ENCODE peak calls at places on chromosome 4, in six cellular contexts. G is WERI-Rb-1; X is psoas muscle; O is left ventricle myocardium inferior; V is CD8-positive, alpha-beta T cell; M is stomach. N is an unnamed sample.

GRCh38 chr4:87580057-87580456 is 28.3 kb upstream of the DSPP start:
- DNase-seq in G (no peak), X (no peak), O (no peak), V (no peak), M (no peak), N (no peak)

GRCh38 chr4:167111622-167112021 is 122.7 kb downstream of the SPOCK3 start:
- DNase-seq in G (no peak), X (no peak), O (no peak), V (no peak), M (no peak), N (no peak)

GRCh38 chr4:185589067-185589844 is 53.9 kb upstream of the PDLIM3 start:
- DNase-seq in G (no peak), X (no peak), O (no peak), V (no peak), M (no peak), N (no peak)

GRCh38 chr4:142363686-142364085 is 482.4 kb downstream of the INPP4B start:
- DNase-seq in G (no peak), X (no peak), O (no peak), V (no peak), M (no peak), N (no peak)

GRCh38 chr4:140186651-140187315 is 32.8 kb upstream of the MAML3 start:
- DNase-seq in G (no peak), X (no peak), O (no peak), V (no peak), M (peak), N (no peak)

GRCh38 chr4:182286936-182287335 is 43.7 kb downstream of the TENM3 start:
- DNase-seq in G (no peak), X (no peak), O (no peak), V (no peak), M (no peak), N (no peak)

GRCh38 chr4:98928131-98928504 is 815 bp downstream of the EIF4E start:
- DNase-seq in G (peak), X (peak), O (peak), V (peak), M (peak), N (peak)

GRCh38 chr4:10041036-10041435 is 19.7 kb upstream of the SLC2A9 start:
- DNase-seq in G (no peak), X (no peak), O (no peak), V (no peak), M (no peak), N (no peak)

GRCh38 chr4:150381671-150382427 is 200.1 kb upstream of the MAB21L2 start:
- DNase-seq in G (no peak), X (no peak), O (no peak), V (no peak), M (no peak), N (no peak)

GRCh38 chr4:141711211-141711610 is 74.8 kb downstream of the IL15 start:
- DNase-seq in G (no peak), X (no peak), O (no peak), V (no peak), M (no peak), N (no peak)

GRCh38 chr4:6999172-7000086 is 43.7 kb upstream of the TADA2B start:
- DNase-seq in G (no peak), X (no peak), O (no peak), V (no peak), M (no peak), N (no peak)

GRCh38 chr4:88900432-88900831 is 156.6 kb downstream of the FAM13A start:
- DNase-seq in G (no peak), X (no peak), O (no peak), V (no peak), M (no peak), N (no peak)

GRCh38 chr4:89136525-89136924 is 25.2 kb downstream of the TIGD2 start:
- DNase-seq in G (no peak), X (no peak), O (no peak), V (no peak), M (no peak), N (no peak)

GRCh38 chr4:76545161-76545884 is 110.3 kb downstream of the SHROOM3 start:
- DNase-seq in G (no peak), X (no peak), O (no peak), V (no peak), M (no peak), N (no peak)

GRCh38 chr4:176137626-176138025 is 57.8 kb downstream of the SPATA4 start:
- DNase-seq in G (no peak), X (no peak), O (no peak), V (no peak), M (no peak), N (no peak)

GRCh38 chr4:19566041-19566440 is 685.7 kb upstream of the SLIT2 start:
- DNase-seq in G (no peak), X (no peak), O (no peak), V (no peak), M (no peak), N (no peak)

GRCh38 chr4:26838055-26838842 is 22.4 kb upstream of the STIM2 start:
- DNase-seq in G (no peak), X (no peak), O (no peak), V (no peak), M (no peak), N (no peak)

GRCh38 chr4:88276952-88277710 is 7.2 kb downstream of the PPM1K start:
- DNase-seq in G (no peak), X (no peak), O (no peak), V (no peak), M (no peak), N (no peak)

GRCh38 chr4:28378109-28378830 is 1517.6 kb downstream of the STIM2 start:
- DNase-seq in G (no peak), X (no peak), O (no peak), V (no peak), M (no peak), N (no peak)

GRCh38 chr4:7190278-7190594 is 2.1 kb upstream of the SORCS2 start:
- DNase-seq in G (no peak), X (no peak), O (no peak), V (no peak), M (no peak), N (no peak)

GRCh38 chr4:39730067-39730466 is 32.1 kb downstream of the UBE2K start:
- DNase-seq in G (no peak), X (no peak), O (no peak), V (no peak), M (no peak), N (no peak)

DNA sequence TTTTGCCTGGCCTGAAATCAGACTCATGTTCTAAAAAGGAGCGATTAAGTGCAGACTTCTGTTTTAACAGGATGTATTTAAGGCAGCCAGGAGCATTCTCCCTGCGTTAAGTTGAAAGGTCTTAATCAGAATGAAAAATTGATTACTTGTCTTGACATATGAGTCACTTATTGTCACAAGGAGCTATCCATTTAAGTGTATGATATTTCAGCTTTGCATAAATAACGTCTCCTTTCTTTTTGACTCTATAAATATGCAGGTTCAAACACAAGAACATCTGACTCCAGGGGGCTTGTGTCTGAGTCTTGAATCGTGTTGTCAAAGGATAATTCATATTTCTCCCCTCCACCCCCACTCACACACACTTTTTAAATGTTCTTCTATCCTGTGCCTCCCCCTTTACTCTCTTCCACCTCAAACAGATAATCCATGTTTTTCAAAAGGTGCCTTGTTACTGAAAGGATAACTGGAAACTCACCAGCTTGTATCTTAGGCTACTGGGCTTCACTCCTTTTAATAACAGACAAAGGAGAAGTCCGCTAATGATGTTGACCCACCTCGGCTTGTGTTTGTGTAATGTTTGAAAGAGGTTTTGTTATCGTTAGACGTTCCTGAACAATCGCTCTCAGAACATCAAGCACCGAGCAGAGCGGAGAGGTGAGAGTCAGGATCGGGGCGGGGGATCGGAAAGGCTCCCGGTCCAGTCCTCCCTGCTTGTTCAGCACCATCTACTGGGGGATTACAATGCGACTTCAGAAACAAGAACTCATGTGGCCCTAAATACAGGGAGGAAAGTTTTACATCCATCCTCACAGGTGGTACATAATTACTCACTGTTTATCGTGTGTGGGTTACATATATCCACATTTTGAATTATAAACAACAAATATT is 107.5 kb upstream of the RPL34 start:
- DNase-seq in G (peak), X (no peak), O (peak), V (peak), M (no peak), N (no peak)
- H3K4me3 ChIP-seq in G (no peak), X (no peak), O (no peak), V (peak), M (no peak), N (no peak)

GRCh38 chr4:5887361-5888221 is 5.3 kb downstream of the CRMP1 start:
- DNase-seq in G (peak), X (no peak), O (no peak), V (no peak), M (no peak), N (peak)
- H3K27ac ChIP-seq in G (peak), X (no peak), O (peak), V (no peak), M (no peak), N (peak)

DNA sequence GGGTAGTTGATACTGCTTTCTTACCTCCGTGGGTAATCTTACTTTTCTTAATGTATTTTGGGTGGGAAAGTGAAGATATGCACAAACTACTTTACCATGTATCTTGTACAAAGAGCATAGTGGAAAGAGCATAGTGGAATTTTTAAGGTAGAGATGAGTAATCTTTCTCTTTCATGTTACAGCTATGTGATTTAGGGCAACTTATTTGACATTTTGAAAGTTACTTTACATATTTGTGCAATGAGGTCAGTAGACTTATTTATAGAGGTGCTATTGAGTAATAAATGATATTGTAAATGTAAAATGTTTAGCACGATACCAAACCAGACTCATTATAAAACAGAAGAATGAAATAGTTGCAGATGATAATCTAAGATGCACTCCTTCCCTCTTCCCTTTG is 351.2 kb downstream of the TRAM1L1 start:
- DNase-seq in G (no peak), X (no peak), O (no peak), V (no peak), M (no peak), N (no peak)
- TF ChIP-seq CTCF in G (no peak), X (no peak), O (no peak), V (no peak), M (no peak), N (no peak)

GRCh38 chr4:67699603-67700002 is 1.4 kb downstream of the UBA6 start:
- DNase-seq in G (no peak), X (no peak), O (no peak), V (no peak), M (no peak), N (no peak)

GRCh38 chr4:67704843-67705242 is 3.9 kb upstream of the UBA6 start:
- DNase-seq in G (no peak), X (no peak), O (no peak), V (no peak), M (no peak), N (no peak)

GRCh38 chr4:67700874-67701850 is at the start of gene UBA6:
- DNase-seq in G (peak), X (peak), O (peak), V (peak), M (peak), N (peak)

GRCh38 chr4:67700119-67700873 is 659 bp downstream of the UBA6 start:
- DNase-seq in G (no peak), X (no peak), O (no peak), V (peak), M (no peak), N (no peak)

GRCh38 chr4:67702166-67702565 is 1.2 kb upstream of the UBA6 start:
- DNase-seq in G (no peak), X (no peak), O (no peak), V (no peak), M (no peak), N (no peak)
- H3K4me3 ChIP-seq in G (no peak), X (peak), O (peak), V (peak), M (no peak), N (no peak)

DNA sequence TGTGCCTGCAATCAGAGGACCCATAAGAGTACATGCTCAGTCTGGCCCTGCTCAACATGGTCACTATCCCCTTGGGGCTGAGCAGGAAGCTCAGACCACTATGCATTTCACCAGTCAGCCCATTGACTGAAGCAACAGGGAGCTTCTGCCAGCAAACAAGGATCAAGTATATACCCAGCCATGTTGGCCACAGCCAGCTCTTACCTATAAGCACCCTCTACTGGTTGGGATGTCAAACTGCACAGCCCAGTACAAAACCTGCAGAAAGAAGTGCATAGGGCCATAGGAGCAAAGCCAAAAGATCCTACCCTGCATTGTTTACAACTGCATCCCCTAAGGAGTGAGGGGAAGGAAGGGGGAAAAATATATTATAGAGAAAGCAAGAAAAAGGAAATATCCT is 214.4 kb upstream of the CPEB2 start:
- DNase-seq in G (peak), X (no peak), O (no peak), V (no peak), M (no peak), N (no peak)
- H3K27ac ChIP-seq in G (no peak), X (no peak), O (no peak), V (no peak), M (no peak), N (no peak)

DNA sequence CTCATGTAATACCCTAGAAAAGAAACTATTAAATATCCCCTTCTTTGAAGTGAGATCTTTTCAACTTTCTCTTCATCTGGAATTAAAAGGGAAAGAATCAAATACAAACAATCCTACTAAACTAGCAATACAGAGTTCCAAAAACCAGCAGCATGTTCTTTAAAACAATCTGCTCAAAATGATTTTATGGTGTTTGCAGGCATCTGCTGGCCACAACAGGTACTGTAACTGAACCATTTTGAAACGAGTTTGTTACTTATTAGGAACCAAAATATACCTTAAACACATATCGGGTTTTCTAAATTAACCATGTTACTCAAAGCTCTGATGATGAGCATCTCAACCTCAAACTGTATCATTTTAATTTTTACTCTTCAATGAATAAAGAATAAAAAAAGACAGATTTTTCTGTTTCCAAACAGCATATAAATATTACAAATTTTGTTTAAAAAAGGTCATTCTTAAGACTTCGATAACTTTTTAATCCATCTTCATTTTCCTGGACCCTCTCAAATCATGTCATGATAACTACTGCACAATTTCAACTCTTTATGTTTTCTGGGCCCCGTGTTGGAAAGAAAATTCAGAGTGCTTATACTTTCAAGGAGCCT is 56.5 kb downstream of the ARAP2 start:
- DNase-seq in G (no peak), X (no peak), O (no peak), V (no peak), M (no peak), N (no peak)
- TF ChIP-seq CTCF in G (peak), X (peak), O (peak), V (peak), M (peak), N (peak)

N was measured in left lung.